ENCODE peak calls at places on chromosomes 13 and 19, in four cellular contexts. C is activated T-helper 1 cell treated with anti-CD3 and anti-CD28 coated beads, Interleukin-12 subunit alpha, Interleukin-12 subunit beta, Interleukin-2, Interleukin-4 antibody, amounts not matched to agents 30 ng/mL and 10 ng/mL and 1 ng/mL, durations not matched to agents 14 hours and 24 hours and 36 hours; R is heart right ventricle; B is pancreas. M is an unnamed sample.

GRCh38 chr19:1811472-1811894 is 593 bp downstream of the ATP8B3 start:
- DNase-seq in R (peak; percentile 62), B (peak; percentile 66), C (no peak), M (no peak)

GRCh38 chr19:41226874-41227390 is 7.9 kb downstream of the AXL start:
- DNase-seq in B (no peak), R (no peak), C (no peak), M (no peak)

GRCh38 chr19:46478356-46478986 is 7.1 kb upstream of the PNMA8A start:
- DNase-seq in C (no peak), B (no peak), R (no peak), M (no peak)

GRCh38 chr13:26230703-26231102 is 8.6 kb upstream of the RNF6 start:
- DNase-seq in B (no peak), C (no peak), R (no peak), M (no peak)

GRCh38 chr19:15919243-15919642 is 15.1 kb downstream of the CYP4F11 start:
- DNase-seq in C (no peak), R (no peak), B (no peak), M (no peak)

GRCh38 chr13:68976287-68976686 is 1131.3 kb upstream of the ATXN8OS start:
- DNase-seq in C (no peak), R (no peak), B (no peak), M (no peak)

GRCh38 chr13:93147293-93147645 is 79.3 kb upstream of the GPC6 start:
- DNase-seq in R (no peak), C (no peak), B (no peak), M (no peak)

GRCh38 chr19:35718345-35719041 is 690 bp downstream of the KMT2B start:
- DNase-seq in R (peak; percentile 49), C (peak; percentile 47), B (peak; percentile 56), M (no peak)

GRCh38 chr19:591099-591958 is 1.6 kb downstream of the HCN2 start:
- DNase-seq in R (no peak), C (no peak), B (no peak), M (no peak)

GRCh38 chr13:30429721-30430694 is 7.7 kb downstream of the UBE2L5 start:
- DNase-seq in B (no peak), C (no peak), R (no peak), M (no peak)

GRCh38 chr19:12494260-12494860 is 9.7 kb upstream of the ZNF709 start:
- DNase-seq in B (no peak), C (no peak), R (no peak), M (no peak)

GRCh38 chr13:38002596-38002995 is 133.0 kb upstream of the TRPC4 start:
- DNase-seq in C (no peak), R (no peak), B (no peak), M (no peak)

GRCh38 chr19:49988433-49988832 is 27.5 kb upstream of the SIGLEC11 start:
- DNase-seq in B (no peak), R (no peak), C (no peak), M (no peak)

GRCh38 chr13:81987677-81988357 is 1646.9 kb upstream of the SPRY2 start:
- DNase-seq in C (no peak), B (no peak), R (no peak), M (no peak)

GRCh38 chr13:20159646-20160345 is 1.1 kb downstream of the GJA3 start:
- DNase-seq in R (no peak), C (no peak), B (no peak), M (no peak)

GRCh38 chr19:897442-898039 is 4.3 kb downstream of the RNU6-9 start:
- DNase-seq in R (no peak), C (no peak), B (no peak), M (no peak)

GRCh38 chr19:18269336-18269735 is 4.9 kb downstream of the IQCN start:
- DNase-seq in C (no peak), R (no peak), B (no peak), M (no peak)

GRCh38 chr19:51724543-51724942 is 752 bp upstream of the HAS1 start:
- DNase-seq in C (no peak), R (no peak), B (no peak), M (no peak)

GRCh38 chr13:32475403-32475802 is 47.5 kb upstream of the N4BP2L1 start:
- DNase-seq in R (no peak), C (no peak), B (no peak), M (no peak)

GRCh38 chr13:45137501-45137880 is 17.2 kb downstream of the GTF2F2 start:
- DNase-seq in R (no peak), C (no peak), B (no peak), M (no peak)

GRCh38 chr13:39787086-39787487 is 131.6 kb downstream of the COG6 start:
- DNase-seq in C (no peak), B (no peak), R (no peak), M (no peak)

GRCh38 chr19:7856679-7857663 is 17.2 kb downstream of the PRR36 start:
- DNase-seq in R (no peak), B (no peak), C (no peak), M (no peak)

GRCh38 chr19:5360003-5360820 is 19.6 kb upstream of the PTPRS start:
- DNase-seq in R (no peak), B (no peak), C (no peak), M (no peak)

GRCh38 chr19:55070755-55071502 is 4.7 kb upstream of the EPS8L1 start:
- DNase-seq in C (no peak), B (no peak), R (no peak), M (no peak)

GRCh38 chr13:98184796-98185195 is 7.7 kb upstream of the RNF113B start:
- DNase-seq in R (no peak), C (no peak), B (no peak), M (no peak)

GRCh38 chr13:43132228-43132627 is 108.8 kb downstream of the DNAJC15 start:
- DNase-seq in B (no peak), C (no peak), R (no peak), M (no peak)

GRCh38 chr19:18264428-18264827 is 9.8 kb downstream of the IQCN start:
- DNase-seq in B (no peak), R (no peak), C (no peak), M (no peak)

GRCh38 chr19:27955484-27955883 is 1257.5 kb downstream of the UQCRFS1 start:
- DNase-seq in B (no peak), R (no peak), C (no peak), M (no peak)

GRCh38 chr19:17830567-17831418 is 9.5 kb upstream of the INSL3 start:
- DNase-seq in R (peak; percentile 57), C (peak; percentile 12), B (peak; percentile 77), M (no peak)

GRCh38 chr19:2866495-2867024 is 575 bp upstream of the ZNF556 start:
- DNase-seq in R (no peak), C (no peak), B (no peak), M (no peak)

GRCh38 chr13:112616586-112617381 is 28.8 kb upstream of the TUBGCP3 start:
- DNase-seq in C (no peak), B (no peak), R (no peak), M (no peak)

M was measured in stimulated activated naive B cell treated with anti-CD40 and anti-IgM and Interleukin-4, amounts not matched to agents 10 μg/mL and 1 μg/mL and 100 μg/mL, for 72 hours.